ENCODE peak calls at places on chromosomes 13 and 19, in ten cellular contexts. One of them, this sample, is unnamed.
A peak's percentile ranks its signal among the peaks of the same experiment; 100 is the strongest.

GRCh38 chr19:41352609-41353465 is 885 bp downstream of the TGFB1 start:
- DNase-seq in stimulated activated naive B cell treated with anti-CD40 and anti-IgM and Interleukin-4, amounts not matched to agents 10 μg/mL and 1 μg/mL and 100 μg/mL, for 72 hours: peak; percentile 77
- DNase-seq in MM.1S: peak; percentile 70
- DNase-seq in M059J: peak; percentile 72
- DNase-seq in stimulated activated CD8-positive, alpha-beta memory T cell treated with anti-CD3 and anti-CD28 coated beads, Interleukin-7, amount 100 ng/mL, for 1 hour: peak; percentile 65
- DNase-seq in cardiac fibroblast: peak; percentile 56
- DNase-seq in T-helper 2 cell: peak; percentile 73
- DNase-seq in A549: peak; percentile 99
- DNase-seq in activated naive CD4-positive, alpha-beta T cell: peak; percentile 57
- DNase-seq in astrocyte: no peak
- DNase-seq in this sample: peak; percentile 48

GRCh38 chr19:14496849-14497346 is 971 bp upstream of the GIPC1 start:
- DNase-seq in stimulated activated naive B cell treated with anti-CD40 and anti-IgM and Interleukin-4, amounts not matched to agents 10 μg/mL and 1 μg/mL and 100 μg/mL, for 72 hours: no peak
- DNase-seq in MM.1S: no peak
- DNase-seq in M059J: no peak
- DNase-seq in stimulated activated CD8-positive, alpha-beta memory T cell treated with anti-CD3 and anti-CD28 coated beads, Interleukin-7, amount 100 ng/mL, for 1 hour: no peak
- DNase-seq in cardiac fibroblast: no peak
- DNase-seq in T-helper 2 cell: no peak
- DNase-seq in A549: no peak
- DNase-seq in activated naive CD4-positive, alpha-beta T cell: no peak
- DNase-seq in astrocyte: no peak
- DNase-seq in this sample: no peak

GRCh38 chr19:33387351-33388230 is 14.1 kb downstream of the CEBPG start:
- DNase-seq in stimulated activated naive B cell treated with anti-CD40 and anti-IgM and Interleukin-4, amounts not matched to agents 10 μg/mL and 1 μg/mL and 100 μg/mL, for 72 hours: no peak
- DNase-seq in MM.1S: no peak
- DNase-seq in M059J: no peak
- DNase-seq in stimulated activated CD8-positive, alpha-beta memory T cell treated with anti-CD3 and anti-CD28 coated beads, Interleukin-7, amount 100 ng/mL, for 1 hour: no peak
- DNase-seq in cardiac fibroblast: no peak
- DNase-seq in T-helper 2 cell: no peak
- DNase-seq in A549: no peak
- DNase-seq in activated naive CD4-positive, alpha-beta T cell: no peak
- DNase-seq in astrocyte: no peak
- DNase-seq in this sample: no peak

GRCh38 chr13:63643543-63643942 is 2227.9 kb upstream of the PCDH20 start:
- DNase-seq in stimulated activated naive B cell treated with anti-CD40 and anti-IgM and Interleukin-4, amounts not matched to agents 10 μg/mL and 1 μg/mL and 100 μg/mL, for 72 hours: no peak
- DNase-seq in MM.1S: no peak
- DNase-seq in M059J: no peak
- DNase-seq in stimulated activated CD8-positive, alpha-beta memory T cell treated with anti-CD3 and anti-CD28 coated beads, Interleukin-7, amount 100 ng/mL, for 1 hour: no peak
- DNase-seq in cardiac fibroblast: no peak
- DNase-seq in T-helper 2 cell: no peak
- DNase-seq in A549: no peak
- DNase-seq in activated naive CD4-positive, alpha-beta T cell: no peak
- DNase-seq in astrocyte: no peak
- DNase-seq in this sample: peak; percentile 13

GRCh38 chr13:75236774-75237173 is 245.2 kb downstream of the TBC1D4 start:
- DNase-seq in stimulated activated naive B cell treated with anti-CD40 and anti-IgM and Interleukin-4, amounts not matched to agents 10 μg/mL and 1 μg/mL and 100 μg/mL, for 72 hours: no peak
- DNase-seq in MM.1S: no peak
- DNase-seq in M059J: peak; percentile 50
- DNase-seq in stimulated activated CD8-positive, alpha-beta memory T cell treated with anti-CD3 and anti-CD28 coated beads, Interleukin-7, amount 100 ng/mL, for 1 hour: no peak
- DNase-seq in cardiac fibroblast: no peak
- DNase-seq in T-helper 2 cell: no peak
- DNase-seq in A549: no peak
- DNase-seq in activated naive CD4-positive, alpha-beta T cell: no peak
- DNase-seq in astrocyte: peak; percentile 41
- DNase-seq in this sample: peak; percentile 47

GRCh38 chr19:29524912-29525870 is 603 bp upstream of the VSTM2B start:
- DNase-seq in stimulated activated naive B cell treated with anti-CD40 and anti-IgM and Interleukin-4, amounts not matched to agents 10 μg/mL and 1 μg/mL and 100 μg/mL, for 72 hours: no peak
- DNase-seq in MM.1S: no peak
- DNase-seq in M059J: no peak
- DNase-seq in stimulated activated CD8-positive, alpha-beta memory T cell treated with anti-CD3 and anti-CD28 coated beads, Interleukin-7, amount 100 ng/mL, for 1 hour: no peak
- DNase-seq in cardiac fibroblast: no peak
- DNase-seq in T-helper 2 cell: no peak
- DNase-seq in A549: no peak
- DNase-seq in activated naive CD4-positive, alpha-beta T cell: no peak
- DNase-seq in astrocyte: no peak
- DNase-seq in this sample: no peak

GRCh38 chr19:48501446-48501960 is 10.1 kb downstream of the LMTK3 start:
- DNase-seq in stimulated activated naive B cell treated with anti-CD40 and anti-IgM and Interleukin-4, amounts not matched to agents 10 μg/mL and 1 μg/mL and 100 μg/mL, for 72 hours: no peak
- DNase-seq in MM.1S: peak; percentile 74
- DNase-seq in M059J: no peak
- DNase-seq in stimulated activated CD8-positive, alpha-beta memory T cell treated with anti-CD3 and anti-CD28 coated beads, Interleukin-7, amount 100 ng/mL, for 1 hour: no peak
- DNase-seq in cardiac fibroblast: no peak
- DNase-seq in T-helper 2 cell: peak; percentile 55
- DNase-seq in A549: peak; percentile 98
- DNase-seq in activated naive CD4-positive, alpha-beta T cell: no peak
- DNase-seq in astrocyte: no peak
- DNase-seq in this sample: no peak

GRCh38 chr13:70835349-70835748 is 727.1 kb upstream of the KLHL1 start:
- DNase-seq in stimulated activated naive B cell treated with anti-CD40 and anti-IgM and Interleukin-4, amounts not matched to agents 10 μg/mL and 1 μg/mL and 100 μg/mL, for 72 hours: no peak
- DNase-seq in MM.1S: no peak
- DNase-seq in M059J: no peak
- DNase-seq in stimulated activated CD8-positive, alpha-beta memory T cell treated with anti-CD3 and anti-CD28 coated beads, Interleukin-7, amount 100 ng/mL, for 1 hour: no peak
- DNase-seq in cardiac fibroblast: no peak
- DNase-seq in T-helper 2 cell: no peak
- DNase-seq in A549: no peak
- DNase-seq in activated naive CD4-positive, alpha-beta T cell: no peak
- DNase-seq in astrocyte: no peak
- DNase-seq in this sample: no peak

GRCh38 chr13:111957913-111958450 is 109.0 kb upstream of the SOX1 start:
- DNase-seq in stimulated activated naive B cell treated with anti-CD40 and anti-IgM and Interleukin-4, amounts not matched to agents 10 μg/mL and 1 μg/mL and 100 μg/mL, for 72 hours: no peak
- DNase-seq in MM.1S: no peak
- DNase-seq in M059J: no peak
- DNase-seq in stimulated activated CD8-positive, alpha-beta memory T cell treated with anti-CD3 and anti-CD28 coated beads, Interleukin-7, amount 100 ng/mL, for 1 hour: no peak
- DNase-seq in cardiac fibroblast: no peak
- DNase-seq in T-helper 2 cell: no peak
- DNase-seq in A549: no peak
- DNase-seq in activated naive CD4-positive, alpha-beta T cell: no peak
- DNase-seq in astrocyte: no peak
- DNase-seq in this sample: no peak

GRCh38 chr13:106277483-106278154 is 257.8 kb downstream of the EFNB2 start:
- DNase-seq in stimulated activated naive B cell treated with anti-CD40 and anti-IgM and Interleukin-4, amounts not matched to agents 10 μg/mL and 1 μg/mL and 100 μg/mL, for 72 hours: no peak
- DNase-seq in MM.1S: no peak
- DNase-seq in M059J: no peak
- DNase-seq in stimulated activated CD8-positive, alpha-beta memory T cell treated with anti-CD3 and anti-CD28 coated beads, Interleukin-7, amount 100 ng/mL, for 1 hour: no peak
- DNase-seq in cardiac fibroblast: no peak
- DNase-seq in T-helper 2 cell: no peak
- DNase-seq in A549: no peak
- DNase-seq in activated naive CD4-positive, alpha-beta T cell: no peak
- DNase-seq in astrocyte: no peak
- DNase-seq in this sample: no peak

GRCh38 chr13:81051873-81052272 is 710.9 kb upstream of the SPRY2 start:
- DNase-seq in stimulated activated naive B cell treated with anti-CD40 and anti-IgM and Interleukin-4, amounts not matched to agents 10 μg/mL and 1 μg/mL and 100 μg/mL, for 72 hours: no peak
- DNase-seq in MM.1S: no peak
- DNase-seq in M059J: no peak
- DNase-seq in stimulated activated CD8-positive, alpha-beta memory T cell treated with anti-CD3 and anti-CD28 coated beads, Interleukin-7, amount 100 ng/mL, for 1 hour: no peak
- DNase-seq in cardiac fibroblast: peak; percentile 18
- DNase-seq in T-helper 2 cell: no peak
- DNase-seq in A549: no peak
- DNase-seq in activated naive CD4-positive, alpha-beta T cell: no peak
- DNase-seq in astrocyte: no peak
- DNase-seq in this sample: no peak

GRCh38 chr19:55250262-55251036 is 8.4 kb downstream of the PPP6R1 start:
- DNase-seq in stimulated activated naive B cell treated with anti-CD40 and anti-IgM and Interleukin-4, amounts not matched to agents 10 μg/mL and 1 μg/mL and 100 μg/mL, for 72 hours: no peak
- DNase-seq in MM.1S: no peak
- DNase-seq in M059J: no peak
- DNase-seq in stimulated activated CD8-positive, alpha-beta memory T cell treated with anti-CD3 and anti-CD28 coated beads, Interleukin-7, amount 100 ng/mL, for 1 hour: no peak
- DNase-seq in cardiac fibroblast: no peak
- DNase-seq in T-helper 2 cell: no peak
- DNase-seq in A549: no peak
- DNase-seq in activated naive CD4-positive, alpha-beta T cell: no peak
- DNase-seq in astrocyte: no peak
- DNase-seq in this sample: no peak

This sample was measured in fibroblast of lung.